ENCODE peak calls at places on chromosomes 3 and 15, in seven cellular contexts. G is bronchial epithelial cell; O is fibroblast of pulmonary artery; Q is activated T-helper 1 cell treated with Interleukin-2 at 50 U/mL for 16 hours; X is DMS 273 treated with DMSO at 0.1 percent for 48 hours; I is MCF 10A; Z is activated naive CD8-positive, alpha-beta T cell treated with anti-CD3 and anti-CD28 coated beads, Interleukin-2, amount 50 U/mL, for 24 hours. A is an unnamed sample.

GRCh38 chr3:53571264-53571663 is 76.9 kb downstream of the CACNA1D start:
- DNase-seq in G (peak), O (no peak), Q (no peak), X (no peak), I (peak), Z (no peak), A (no peak)

GRCh38 chr3:159763466-159764210 is 225.0 kb upstream of the IL12A start:
- DNase-seq in G (peak), O (peak), Q (no peak), X (peak), I (peak), Z (peak), A (no peak)

GRCh38 chr3:61562810-61563613 is 1.6 kb downstream of the PTPRG start:
- DNase-seq in G (no peak), O (peak), Q (no peak), X (no peak), I (peak), Z (peak), A (no peak)

GRCh38 chr3:31009881-31010280 is 115.4 kb upstream of the GADL1 start:
- DNase-seq in G (peak), O (no peak), Q (no peak), X (no peak), I (peak), Z (no peak), A (no peak)

GRCh38 chr3:125310623-125311076 is 64.5 kb downstream of the ZNF148 start:
- DNase-seq in G (no peak), O (no peak), Q (peak), X (no peak), I (no peak), Z (peak), A (no peak)

GRCh38 chr3:38476157-38476756 is 19.9 kb upstream of the EXOG start:
- DNase-seq in G (no peak), O (no peak), Q (no peak), X (no peak), I (no peak), Z (no peak), A (no peak)

GRCh38 chr3:45225465-45226205 is 452 bp downstream of the TMEM158 start:
- DNase-seq in G (no peak), O (peak), Q (peak), X (no peak), I (peak), Z (peak), A (no peak)

GRCh38 chr3:25033407-25034029 is 394.5 kb upstream of the RARB start:
- DNase-seq in G (peak), O (peak), Q (no peak), X (no peak), I (peak), Z (peak), A (no peak)

GRCh38 chr3:129534428-129535027 is 6.1 kb downstream of the RHO start:
- DNase-seq in G (no peak), O (no peak), Q (no peak), X (no peak), I (no peak), Z (no peak), A (no peak)

GRCh38 chr15:72200395-72201237 is 3.0 kb upstream of the GRAMD2A start:
- DNase-seq in G (no peak), O (no peak), Q (no peak), X (no peak), I (no peak), Z (no peak), A (no peak)

GRCh38 chr3:119336823-119337222 is 42.6 kb downstream of the ARHGAP31 start:
- DNase-seq in G (no peak), O (no peak), Q (no peak), X (no peak), I (no peak), Z (no peak), A (no peak)

GRCh38 chr3:67402873-67403272 is 251.5 kb downstream of the SUCLG2 start:
- DNase-seq in G (no peak), O (no peak), Q (no peak), X (no peak), I (no peak), Z (no peak), A (no peak)

GRCh38 chr15:50124557-50125080 is 5.6 kb upstream of the ATP8B4 start:
- DNase-seq in G (no peak), O (no peak), Q (no peak), X (no peak), I (no peak), Z (no peak), A (no peak)

GRCh38 chr3:182909318-182910040 is 70.9 kb downstream of the DCUN1D1 start:
- DNase-seq in G (peak), O (peak), Q (no peak), X (no peak), I (no peak), Z (no peak), A (no peak)

A was measured in AG04449.